ENCODE peak calls at places on chromosome 22, in ten cellular contexts. U is H54, O is substantia nigra, I is WERI-Rb-1, T is posterior cingulate gyrus, X is transverse colon, Q is right atrium auricular region, G is bronchial epithelial cell, K is T follicular helper cell, A is heart left ventricle. D is an unnamed sample.

GRCh38 chr22:46453006-46453828 is 84.2 kb downstream of the CELSR1 start:
- DNase-seq in U (no peak), O (no peak), I (no peak), T (no peak), X (no peak), Q (no peak), G (peak), K (no peak), A (no peak), D (no peak)

GRCh38 chr22:17074648-17075002 is 10.2 kb upstream of the IL17RA start:
- DNase-seq in U (no peak), O (no peak), I (no peak), T (no peak), X (no peak), Q (no peak), G (no peak), K (no peak), A (no peak), D (no peak)

GRCh38 chr22:49203091-49203862 is 624.4 kb downstream of the BRD1 start:
- DNase-seq in U (no peak), O (no peak), I (peak), T (peak), X (no peak), Q (peak), G (no peak), K (no peak), A (no peak), D (no peak)

GRCh38 chr22:49751968-49752597 is 75.6 kb downstream of the BRD1 start:
- DNase-seq in U (no peak), O (no peak), I (peak), T (peak), X (no peak), Q (no peak), G (no peak), K (no peak), A (no peak), D (peak)

GRCh38 chr22:37818397-37819099 is 4.6 kb upstream of the GALR3 start:
- DNase-seq in U (no peak), O (peak), I (peak), T (peak), X (peak), Q (no peak), G (peak), K (peak), A (peak), D (peak)

GRCh38 chr22:31162015-31162765 is 2.2 kb downstream of the RNF185 start:
- DNase-seq in U (no peak), O (no peak), I (no peak), T (no peak), X (no peak), Q (no peak), G (no peak), K (no peak), A (no peak), D (no peak)

GRCh38 chr22:47618180-47618579 is 855.7 kb downstream of the TBC1D22A start:
- DNase-seq in U (no peak), O (no peak), I (peak), T (no peak), X (no peak), Q (no peak), G (no peak), K (no peak), A (no peak), D (no peak)

GRCh38 chr22:17832665-17833064 is 58.4 kb upstream of the BID start:
- DNase-seq in U (no peak), O (no peak), I (no peak), T (no peak), X (peak), Q (peak), G (no peak), K (no peak), A (peak), D (no peak)

GRCh38 chr22:31829505-31829904 is 75.7 kb downstream of the DEPDC5 start:
- DNase-seq in U (peak), O (no peak), I (peak), T (peak), X (no peak), Q (no peak), G (peak), K (no peak), A (no peak), D (no peak)

GRCh38 chr22:39622881-39623367 is 52.4 kb downstream of the CACNA1I start:
- DNase-seq in U (no peak), O (peak), I (peak), T (peak), X (peak), Q (no peak), G (peak), K (peak), A (peak), D (peak)

GRCh38 chr22:26744892-26745808 is 87.8 kb downstream of the MIAT start:
- DNase-seq in U (no peak), O (no peak), I (no peak), T (no peak), X (peak), Q (no peak), G (peak), K (no peak), A (no peak), D (no peak)

GRCh38 chr22:44419429-44419828 is 78.6 kb downstream of the RTL6 start:
- DNase-seq in U (no peak), O (no peak), I (no peak), T (no peak), X (no peak), Q (no peak), G (peak), K (no peak), A (no peak), D (no peak)